ENCODE peak calls at places on chromosomes 4 and X, in six cellular contexts. W is K562, V is SK-N-SH, N is GM12878, R is H1, T is HL-60. E is an unnamed sample.

GRCh38 chrX:119391279-119391678 is 7.9 kb upstream of the SLC25A43 start:
- DNase-seq in R (no peak), N (no peak), T (peak), W (peak), V (peak), E (peak)

GRCh38 chr4:104418313-104418712 is 76.4 kb downstream of the CXXC4 start:
- DNase-seq in V (no peak), T (no peak), R (no peak), W (no peak), N (no peak), E (no peak)

GRCh38 chr4:181897935-181898334 is 345.3 kb upstream of the TENM3 start:
- DNase-seq in T (no peak), R (no peak), W (no peak), N (no peak), V (no peak), E (no peak)

GRCh38 chr4:11367371-11367770 is 61.3 kb downstream of the HS3ST1 start:
- DNase-seq in R (no peak), V (no peak), W (no peak), T (no peak), N (no peak), E (no peak)

GRCh38 chrX:10756365-10756915 is 136.1 kb upstream of the MID1 start:
- DNase-seq in N (no peak), R (no peak), T (no peak), V (no peak), W (no peak), E (no peak)

GRCh38 chr4:48767530-48767929 is 12.5 kb downstream of the FRYL start:
- DNase-seq in V (no peak), W (no peak), T (no peak), N (no peak), R (no peak), E (no peak)

GRCh38 chr4:174005422-174005821 is 278.0 kb downstream of the FBXO8 start:
- DNase-seq in R (no peak), W (no peak), V (no peak), T (no peak), N (no peak), E (no peak)

GRCh38 chr4:71229477-71230257 is 109.2 kb upstream of the SLC4A4 start:
- DNase-seq in N (no peak), W (peak), T (no peak), R (peak), V (peak), E (peak)

GRCh38 chrX:150873616-150874015 is 24.9 kb downstream of the CD99L2 start:
- DNase-seq in V (no peak), T (no peak), R (no peak), N (no peak), W (no peak), E (no peak)

GRCh38 chrX:40845331-40845911 is 110.1 kb upstream of the MED14 start:
- DNase-seq in W (no peak), V (no peak), T (no peak), N (no peak), R (peak), E (peak)

GRCh38 chr4:56640907-56641493 is 40.1 kb downstream of the HOPX start:
- DNase-seq in W (no peak), N (no peak), T (no peak), V (no peak), R (no peak), E (no peak)

GRCh38 chr4:160537681-160538080 is 1434.8 kb downstream of the RAPGEF2 start:
- DNase-seq in T (no peak), W (no peak), R (no peak), V (no peak), N (no peak), E (no peak)

GRCh38 chr4:74018771-74019170 is 19.7 kb downstream of the CXCL3 start:
- DNase-seq in T (peak), R (no peak), V (no peak), N (no peak), W (no peak), E (no peak)

GRCh38 chr4:151922811-151923210 is 162.0 kb upstream of the GATB start:
- DNase-seq in W (no peak), T (no peak), N (no peak), V (no peak), R (no peak), E (no peak)

GRCh38 chr4:38600575-38600974 is 63.4 kb upstream of the KLF3 start:
- DNase-seq in V (no peak), N (no peak), T (peak), W (no peak), R (no peak), E (no peak)

GRCh38 chr4:153154010-153154975 is 50.0 kb upstream of the TRIM2 start:
- DNase-seq in W (no peak), R (no peak), N (no peak), V (peak), T (peak), E (no peak)

GRCh38 chrX:1592863-1593201 is 1.4 kb downstream of the AKAP17A start:
- DNase-seq in R (no peak), V (peak), W (peak), T (peak), N (no peak), E (no peak)

GRCh38 chr4:137443031-137443800 is 89.1 kb downstream of the PCDH18 start:
- DNase-seq in V (no peak), W (no peak), R (no peak), N (no peak), T (no peak), E (no peak)

GRCh38 chr4:32216502-32216901 is 1496.3 kb downstream of the PCDH7 start:
- DNase-seq in T (no peak), W (no peak), N (no peak), V (no peak), R (no peak), E (no peak)

GRCh38 chr4:38409852-38410251 is 254.1 kb upstream of the KLF3 start:
- DNase-seq in T (no peak), V (no peak), R (no peak), W (no peak), N (no peak), E (no peak)

GRCh38 chr4:98745372-98745771 is 87.0 kb upstream of the TSPAN5 start:
- DNase-seq in T (peak), N (no peak), V (peak), W (peak), R (no peak), E (peak)

GRCh38 chrX:17613979-17614572 is 123.2 kb upstream of the SCML1 start:
- DNase-seq in N (no peak), T (peak), V (no peak), W (no peak), R (no peak), E (peak)

GRCh38 chr4:122978109-122978508 is 55.7 kb upstream of the NUDT6 start:
- DNase-seq in R (no peak), V (no peak), T (no peak), W (peak), N (no peak), E (no peak)

GRCh38 chr4:105619193-105619931 is 66.9 kb downstream of the ARHGEF38 start:
- DNase-seq in T (no peak), N (no peak), V (peak), R (no peak), W (no peak), E (no peak)

GRCh38 chr4:147799986-147800555 is 68.2 kb downstream of the ARHGAP10 start:
- DNase-seq in T (peak), V (no peak), R (no peak), W (no peak), N (peak), E (no peak)

GRCh38 chr4:75968084-75968483 is 22.7 kb downstream of the SDAD1 start:
- DNase-seq in T (no peak), V (no peak), W (no peak), R (no peak), N (no peak), E (no peak)

GRCh38 chr4:182010876-182011275 is 232.3 kb upstream of the TENM3 start:
- DNase-seq in N (no peak), R (no peak), T (no peak), W (no peak), V (no peak), E (no peak)

GRCh38 chr4:38320349-38320707 is 343.7 kb upstream of the KLF3 start:
- DNase-seq in T (no peak), W (no peak), R (no peak), V (no peak), N (no peak), E (no peak)

GRCh38 chrX:70032797-70033196 is 16.9 kb downstream of the AWAT2 start:
- DNase-seq in T (no peak), V (no peak), W (no peak), N (no peak), R (no peak), E (no peak)

GRCh38 chrX:46978341-46979291 is 66.4 kb downstream of the JADE3 start:
- DNase-seq in V (peak), T (peak), N (peak), W (peak), R (peak), E (peak)

GRCh38 chrX:37383313-37383712 is 34.1 kb downstream of the PRRG1 start:
- DNase-seq in V (no peak), T (no peak), W (no peak), N (no peak), R (no peak), E (no peak)

GRCh38 chr4:150668824-150669223 is 86.9 kb downstream of the MAB21L2 start:
- DNase-seq in N (no peak), R (no peak), V (no peak), T (no peak), W (peak), E (no peak)
- TF ChIP-seq GABPA in N (no peak), R (no peak), V (no peak), T (no peak), W (no peak), E (no peak)

GRCh38 chr4:24973471-24974251 is 57.1 kb downstream of the LGI2 start:
- DNase-seq in T (peak), W (no peak), N (no peak), R (no peak), V (no peak), E (peak)
- TF ChIP-seq GABPA in T (no peak), W (no peak), N (no peak), R (no peak), V (no peak), E (no peak)

DNA sequence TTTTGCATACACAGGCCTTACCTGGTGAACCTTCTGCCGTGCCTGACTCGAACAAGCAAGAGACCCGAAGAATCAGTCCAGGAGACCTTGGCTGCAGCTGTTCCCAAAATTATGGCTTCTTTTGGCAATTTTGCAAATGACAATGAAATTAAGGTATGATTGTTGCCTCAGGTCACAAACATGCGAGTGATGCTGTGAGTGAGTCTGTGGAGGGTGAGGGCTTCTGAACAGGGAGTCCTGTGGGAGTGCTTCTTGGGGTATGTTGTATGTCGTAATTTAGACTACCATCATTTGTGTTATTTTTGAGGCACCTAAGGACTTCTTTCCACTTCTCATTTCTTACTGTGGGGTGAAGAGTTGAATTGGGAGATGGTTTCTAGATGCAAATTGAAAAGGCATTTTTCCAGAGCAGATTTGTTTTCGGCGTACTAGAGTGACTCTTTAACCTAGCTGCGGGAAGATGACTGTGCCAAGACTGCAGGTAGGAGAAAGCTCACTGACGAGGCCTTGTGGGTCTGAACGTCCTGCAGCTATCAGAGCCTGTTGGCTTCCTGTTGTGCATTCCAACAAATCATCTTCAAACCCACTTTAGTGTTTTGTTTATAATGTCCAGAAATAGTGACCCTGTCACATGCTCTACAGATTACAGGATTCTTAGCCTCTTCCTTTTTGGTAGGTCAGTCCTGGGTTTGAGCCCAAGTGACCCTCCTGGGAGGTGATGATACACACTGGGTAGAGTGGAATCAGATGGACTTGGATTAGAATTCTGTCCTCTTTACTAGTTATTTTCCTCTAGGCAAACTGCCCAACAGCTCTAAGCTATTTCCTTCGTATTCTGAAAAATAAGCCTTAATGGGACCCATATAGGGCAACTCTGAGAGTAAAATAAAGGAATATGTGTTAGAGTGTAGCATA is 33.0 kb downstream of the HTT start:
- DNase-seq in N (no peak), R (no peak), T (no peak), V (no peak), W (no peak), E (no peak)
- TF ChIP-seq GABPA in N (no peak), R (no peak), T (no peak), V (no peak), W (no peak), E (no peak)

GRCh38 chr4:103397527-103397926 is 199.4 kb upstream of the CENPE start:
- DNase-seq in W (no peak), T (no peak), V (no peak), N (no peak), R (no peak), E (no peak)

GRCh38 chr4:103403619-103404018 is 205.5 kb upstream of the CENPE start:
- DNase-seq in R (no peak), T (no peak), W (no peak), V (no peak), N (no peak), E (no peak)

GRCh38 chr4:103405415-103405814 is 207.3 kb upstream of the CENPE start:
- DNase-seq in W (no peak), V (no peak), T (no peak), R (no peak), N (no peak), E (no peak)

GRCh38 chr4:103402198-103402597 is 204.1 kb upstream of the CENPE start:
- DNase-seq in N (no peak), R (no peak), V (no peak), T (no peak), W (no peak), E (no peak)

GRCh38 chr4:103400405-103400804 is 202.3 kb upstream of the CENPE start:
- DNase-seq in N (peak), V (no peak), R (no peak), T (no peak), W (no peak), E (peak)
- TF ChIP-seq GABPA in N (no peak), V (no peak), R (no peak), T (no peak), W (no peak), E (no peak)

DNA sequence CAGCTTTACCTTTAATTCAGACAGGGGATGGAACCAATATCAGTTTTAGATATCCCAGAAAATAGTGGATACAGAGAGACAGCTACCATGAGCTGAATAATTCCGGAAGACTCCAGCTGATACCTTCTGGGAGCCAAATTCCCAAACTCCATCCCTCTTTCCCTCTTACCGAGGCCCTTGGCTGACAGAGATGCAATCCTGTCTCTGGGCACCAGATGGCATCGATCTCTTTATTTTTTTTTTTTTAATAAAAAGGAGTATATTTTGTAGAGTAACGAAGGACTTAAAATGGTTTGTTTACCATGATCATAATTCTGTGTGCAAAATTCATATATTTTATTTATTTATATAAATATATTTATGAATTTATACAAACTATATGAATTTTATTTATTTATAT is 31.0 kb downstream of the RAB40A start:
- DNase-seq in T (no peak), R (no peak), V (peak), N (no peak), W (no peak), E (no peak)
- TF ChIP-seq GABPA in T (no peak), R (no peak), V (no peak), N (no peak), W (no peak), E (no peak)

DNA sequence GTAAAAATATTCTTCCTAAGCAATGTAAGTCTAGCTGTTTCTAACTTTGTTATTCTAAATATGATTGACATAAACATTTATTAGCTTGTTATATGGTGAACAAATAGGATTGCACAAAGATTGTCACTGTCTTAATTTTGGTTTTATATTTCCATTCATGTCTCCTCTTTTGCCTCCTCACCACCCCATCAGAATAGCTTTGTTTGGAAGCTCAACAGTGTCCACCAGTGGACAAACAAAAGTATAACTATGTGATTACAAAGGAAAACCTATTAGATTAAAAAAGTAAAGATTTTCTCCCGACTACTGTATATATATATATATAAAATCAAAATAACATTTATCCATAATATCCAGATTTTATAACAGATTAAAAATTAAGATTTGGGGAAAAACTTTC is 468.2 kb downstream of the ZIC3 start:
- DNase-seq in W (peak), T (no peak), V (peak), N (no peak), R (no peak), E (no peak)
- TF ChIP-seq GABPA in W (no peak), T (no peak), V (no peak), N (no peak), R (no peak), E (no peak)

GRCh38 chrX:3550871-3551270 is 162.6 kb downstream of the PRKX start:
- DNase-seq in W (no peak), N (no peak), V (no peak), T (no peak), R (no peak), E (no peak)

GRCh38 chrX:3550160-3550765 is 163.2 kb downstream of the PRKX start:
- DNase-seq in W (peak), T (peak), V (no peak), R (no peak), N (no peak), E (no peak)

GRCh38 chrX:3545901-3546300 is 167.5 kb downstream of the PRKX start:
- DNase-seq in V (no peak), T (no peak), W (no peak), N (no peak), R (no peak), E (no peak)

GRCh38 chrX:3549442-3549875 is 164.0 kb downstream of the PRKX start:
- DNase-seq in N (no peak), R (no peak), W (no peak), T (no peak), V (peak), E (no peak)

DNA sequence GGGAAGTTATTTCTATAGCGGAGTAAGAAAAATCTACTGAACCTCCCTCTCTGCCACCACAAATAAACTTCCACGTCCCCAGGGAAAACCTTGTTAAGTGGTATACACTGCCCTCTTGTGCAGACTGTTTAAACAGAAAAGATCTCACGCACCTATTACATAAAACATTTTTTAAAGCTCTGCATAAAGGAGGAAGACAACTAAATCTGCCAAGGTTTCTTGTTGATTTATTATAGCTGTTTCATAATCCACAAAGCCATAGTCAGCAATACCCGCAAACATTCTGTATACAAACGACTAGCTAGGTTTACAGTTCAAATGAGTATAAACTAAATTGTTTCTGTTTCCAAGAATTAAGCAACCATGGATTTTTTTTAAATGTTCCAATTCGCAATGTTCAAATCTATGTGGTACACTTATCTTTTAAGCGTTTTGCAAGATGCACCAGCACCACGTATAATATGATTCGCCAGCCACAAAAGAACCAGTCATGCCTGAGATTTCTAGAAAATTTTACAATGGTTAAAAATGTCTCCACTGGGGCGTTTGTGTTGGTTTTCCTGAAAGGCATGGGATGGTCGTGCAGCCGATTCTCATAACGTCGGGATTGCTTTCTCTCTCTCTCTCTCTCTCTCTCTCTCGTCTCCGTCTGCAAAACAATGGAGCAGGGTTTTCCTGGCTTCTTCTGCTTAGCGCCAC is 164.6 kb downstream of the PRKX start:
- DNase-seq in V (peak), R (no peak), W (no peak), T (peak), N (no peak), E (peak)
- TF ChIP-seq GABPA in V (no peak), R (no peak), W (no peak), T (no peak), N (no peak), E (no peak)

E was measured in HepG2.